ENCODE peak calls at places on chromosomes 6 and 20, in five cellular contexts. One of them, this sample, is unnamed.

GRCh38 chr6:79762370-79762769 is 131.2 kb downstream of the SH3BGRL2 start:
- DNase-seq in adrenal gland: no peak
- DNase-seq in heart right ventricle: no peak
- DNase-seq in BE2C: peak
- DNase-seq in PC-9: no peak
- DNase-seq in this sample: no peak

GRCh38 chr6:3797231-3798200 is 46.0 kb upstream of the PXDC1 start:
- DNase-seq in heart right ventricle: no peak
- DNase-seq in PC-9: no peak
- DNase-seq in adrenal gland: no peak
- DNase-seq in BE2C: no peak
- DNase-seq in this sample: no peak

GRCh38 chr6:121437861-121438651 is 2.6 kb downstream of the GJA1 start:
- DNase-seq in adrenal gland: no peak
- DNase-seq in BE2C: no peak
- DNase-seq in PC-9: peak
- DNase-seq in heart right ventricle: peak
- DNase-seq in this sample: no peak

GRCh38 chr6:144480518-144480917 is 195.4 kb downstream of the UTRN start:
- DNase-seq in BE2C: no peak
- DNase-seq in PC-9: no peak
- DNase-seq in adrenal gland: no peak
- DNase-seq in heart right ventricle: no peak
- DNase-seq in this sample: no peak

GRCh38 chr20:57655812-57656161 is 35.6 kb upstream of the ZBP1 start:
- DNase-seq in PC-9: no peak
- DNase-seq in adrenal gland: no peak
- DNase-seq in BE2C: no peak
- DNase-seq in heart right ventricle: no peak
- DNase-seq in this sample: peak

GRCh38 chr6:166389119-166389518 is 6.4 kb upstream of the MPC1 start:
- DNase-seq in heart right ventricle: no peak
- DNase-seq in PC-9: no peak
- DNase-seq in adrenal gland: no peak
- DNase-seq in BE2C: no peak
- DNase-seq in this sample: no peak

GRCh38 chr6:43683708-43684455 is 3.7 kb downstream of the MRPS18A start:
- DNase-seq in adrenal gland: no peak
- DNase-seq in heart right ventricle: no peak
- DNase-seq in BE2C: no peak
- DNase-seq in PC-9: no peak
- DNase-seq in this sample: no peak

GRCh38 chr20:11581271-11581670 is 336.4 kb upstream of the BTBD3 start:
- DNase-seq in PC-9: no peak
- DNase-seq in heart right ventricle: no peak
- DNase-seq in adrenal gland: no peak
- DNase-seq in BE2C: no peak
- DNase-seq in this sample: no peak

GRCh38 chr6:148837941-148838340 is 91.1 kb downstream of the UST start:
- DNase-seq in adrenal gland: no peak
- DNase-seq in PC-9: peak
- DNase-seq in heart right ventricle: no peak
- DNase-seq in BE2C: no peak
- DNase-seq in this sample: no peak

GRCh38 chr20:53089866-53090265 is 117.7 kb downstream of the TSHZ2 start:
- DNase-seq in BE2C: no peak
- DNase-seq in heart right ventricle: no peak
- DNase-seq in adrenal gland: no peak
- DNase-seq in PC-9: no peak
- DNase-seq in this sample: no peak

GRCh38 chr6:25601797-25602679 is 50.0 kb upstream of the SCGN start:
- DNase-seq in PC-9: no peak
- DNase-seq in adrenal gland: no peak
- DNase-seq in BE2C: no peak
- DNase-seq in heart right ventricle: no peak
- DNase-seq in this sample: no peak

GRCh38 chr6:169902070-169902469 is 150.6 kb downstream of the ERMARD start:
- DNase-seq in PC-9: no peak
- DNase-seq in adrenal gland: no peak
- DNase-seq in BE2C: no peak
- DNase-seq in heart right ventricle: no peak
- DNase-seq in this sample: no peak

GRCh38 chr20:51042657-51043247 is 19.8 kb upstream of the KCNG1 start:
- DNase-seq in adrenal gland: no peak
- DNase-seq in heart right ventricle: no peak
- DNase-seq in PC-9: no peak
- DNase-seq in BE2C: no peak
- DNase-seq in this sample: no peak

GRCh38 chr20:63090682-63091571 is 84.2 kb upstream of the BHLHE23 start:
- DNase-seq in BE2C: peak
- DNase-seq in PC-9: peak
- DNase-seq in heart right ventricle: peak
- DNase-seq in adrenal gland: peak
- DNase-seq in this sample: peak

GRCh38 chr6:18388942-18389341 is 1.8 kb downstream of the RNF144B start:
- DNase-seq in adrenal gland: no peak
- DNase-seq in heart right ventricle: no peak
- DNase-seq in BE2C: no peak
- DNase-seq in PC-9: no peak
- DNase-seq in this sample: no peak

GRCh38 chr6:25266425-25267135 is 12.6 kb upstream of the CARMIL1 start:
- DNase-seq in BE2C: no peak
- DNase-seq in heart right ventricle: no peak
- DNase-seq in PC-9: no peak
- DNase-seq in adrenal gland: no peak
- DNase-seq in this sample: no peak

GRCh38 chr6:63214816-63215215 is 3.5 kb downstream of the FKBP1C start:
- DNase-seq in heart right ventricle: no peak
- DNase-seq in adrenal gland: no peak
- DNase-seq in PC-9: no peak
- DNase-seq in BE2C: no peak
- DNase-seq in this sample: no peak

GRCh38 chr6:36235309-36235708 is 34.6 kb upstream of the PNPLA1 start:
- DNase-seq in BE2C: no peak
- DNase-seq in PC-9: no peak
- DNase-seq in adrenal gland: no peak
- DNase-seq in heart right ventricle: no peak
- DNase-seq in this sample: no peak

GRCh38 chr6:118558811-118559217 is 10.7 kb downstream of the PLN start:
- DNase-seq in heart right ventricle: no peak
- DNase-seq in PC-9: no peak
- DNase-seq in BE2C: no peak
- DNase-seq in adrenal gland: no peak
- DNase-seq in this sample: no peak

GRCh38 chr6:41536884-41537347 is 9.3 kb upstream of the FOXP4 start:
- DNase-seq in heart right ventricle: peak
- DNase-seq in BE2C: peak
- DNase-seq in PC-9: peak
- DNase-seq in adrenal gland: peak
- DNase-seq in this sample: no peak

GRCh38 chr20:62885046-62885445 is 23.4 kb upstream of the TCFL5 start:
- DNase-seq in adrenal gland: no peak
- DNase-seq in PC-9: no peak
- DNase-seq in BE2C: no peak
- DNase-seq in heart right ventricle: no peak
- DNase-seq in this sample: no peak

GRCh38 chr6:135093578-135093977 is 39.0 kb upstream of the HBS1L start:
- DNase-seq in PC-9: no peak
- DNase-seq in heart right ventricle: no peak
- DNase-seq in adrenal gland: no peak
- DNase-seq in BE2C: no peak
- DNase-seq in this sample: no peak

GRCh38 chr6:148869589-148869988 is 122.8 kb downstream of the UST start:
- DNase-seq in heart right ventricle: no peak
- DNase-seq in PC-9: peak
- DNase-seq in adrenal gland: peak
- DNase-seq in BE2C: no peak
- DNase-seq in this sample: no peak

GRCh38 chr20:35311409-35311808 is 19.2 kb upstream of the FAM83C start:
- DNase-seq in BE2C: no peak
- DNase-seq in heart right ventricle: no peak
- DNase-seq in PC-9: peak
- DNase-seq in adrenal gland: no peak
- DNase-seq in this sample: no peak

GRCh38 chr6:150588862-150589499 is 10.7 kb upstream of the PLEKHG1 start:
- DNase-seq in heart right ventricle: no peak
- DNase-seq in PC-9: no peak
- DNase-seq in adrenal gland: no peak
- DNase-seq in BE2C: no peak
- DNase-seq in this sample: no peak

GRCh38 chr6:124057448-124057847 is 253.8 kb downstream of the NKAIN2 start:
- DNase-seq in heart right ventricle: no peak
- DNase-seq in adrenal gland: no peak
- DNase-seq in BE2C: no peak
- DNase-seq in PC-9: no peak
- DNase-seq in this sample: no peak

GRCh38 chr6:93684339-93684738 is 265.0 kb upstream of the EPHA7 start:
- DNase-seq in heart right ventricle: no peak
- DNase-seq in adrenal gland: no peak
- DNase-seq in BE2C: no peak
- DNase-seq in PC-9: peak
- DNase-seq in this sample: no peak

GRCh38 chr6:7910298-7910653 is 312 bp downstream of the TXNDC5 start:
- DNase-seq in adrenal gland: no peak
- DNase-seq in PC-9: no peak
- DNase-seq in BE2C: no peak
- DNase-seq in heart right ventricle: no peak
- DNase-seq in this sample: no peak

GRCh38 chr6:69865126-69865525 is 1.2 kb upstream of the COL19A1 start:
- DNase-seq in BE2C: no peak
- DNase-seq in adrenal gland: no peak
- DNase-seq in heart right ventricle: no peak
- DNase-seq in PC-9: no peak
- DNase-seq in this sample: no peak

GRCh38 chr6:33668914-33669313 is 42.6 kb downstream of the UQCC2 start:
- DNase-seq in BE2C: no peak
- DNase-seq in heart right ventricle: no peak
- DNase-seq in adrenal gland: no peak
- DNase-seq in PC-9: peak
- DNase-seq in this sample: no peak

GRCh38 chr6:118567974-118568373 is 19.9 kb downstream of the PLN start:
- DNase-seq in PC-9: no peak
- DNase-seq in adrenal gland: no peak
- DNase-seq in BE2C: no peak
- DNase-seq in heart right ventricle: no peak
- DNase-seq in this sample: no peak

GRCh38 chr20:57203986-57204385 is 62.5 kb downstream of the BMP7 start:
- DNase-seq in adrenal gland: no peak
- DNase-seq in BE2C: no peak
- DNase-seq in heart right ventricle: no peak
- DNase-seq in PC-9: no peak
- DNase-seq in this sample: no peak

GRCh38 chr20:63279931-63280330 is 7.3 kb downstream of the ARFGAP1 start:
- DNase-seq in PC-9: no peak
- DNase-seq in BE2C: no peak
- DNase-seq in adrenal gland: no peak
- DNase-seq in heart right ventricle: peak
- DNase-seq in this sample: peak

GRCh38 chr6:34484899-34485298 is 19.0 kb downstream of the PACSIN1 start:
- DNase-seq in adrenal gland: no peak
- DNase-seq in BE2C: no peak
- DNase-seq in PC-9: peak
- DNase-seq in heart right ventricle: no peak
- DNase-seq in this sample: no peak

DNA sequence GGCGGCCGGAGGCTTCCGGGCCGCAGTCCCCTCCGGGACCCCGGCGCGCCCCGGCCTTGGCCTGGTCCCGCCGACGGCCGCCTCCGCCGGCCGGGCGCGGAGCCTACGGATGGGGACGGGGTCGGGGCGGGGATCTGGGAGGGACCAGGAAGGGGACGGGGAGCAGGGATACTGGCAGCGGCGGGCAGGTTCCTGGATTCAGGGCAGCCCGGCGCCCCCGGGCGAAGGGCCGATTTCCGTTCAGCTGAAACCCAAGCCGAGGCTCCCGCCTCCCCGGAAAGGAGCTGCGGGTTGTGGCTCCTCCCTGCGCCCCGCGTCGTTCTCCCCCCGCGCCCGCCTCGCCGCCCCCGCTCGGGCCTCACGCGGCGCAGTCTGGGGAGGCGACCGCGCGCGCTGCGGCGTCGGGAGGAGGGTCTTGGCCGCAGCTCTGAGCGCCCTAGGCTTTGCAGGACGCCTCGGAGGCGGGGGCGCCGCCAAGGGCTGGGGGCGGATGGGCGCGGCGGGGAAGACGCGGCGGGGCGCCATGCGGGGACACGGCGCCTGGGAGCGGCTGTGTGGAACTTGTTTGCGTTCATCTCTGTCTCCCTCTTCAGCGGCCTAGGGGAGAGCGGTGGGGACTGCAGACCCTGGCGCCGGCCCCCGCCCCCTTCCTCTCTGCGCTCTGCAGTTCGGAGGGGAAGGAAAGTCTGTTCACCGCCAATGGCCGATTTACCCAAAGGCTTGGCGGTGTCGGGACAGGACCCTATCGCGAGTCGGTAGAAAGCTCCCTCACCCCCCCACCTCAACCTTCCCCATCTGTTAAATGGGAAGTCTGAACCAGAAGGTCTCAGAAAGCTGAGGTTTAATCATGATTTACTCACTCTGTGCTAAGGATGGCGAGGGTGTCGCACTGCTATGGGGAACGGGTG is 22.7 kb upstream of the TMEM181 start:
- DNase-seq in adrenal gland: peak
- DNase-seq in BE2C: peak
- DNase-seq in PC-9: no peak
- DNase-seq in heart right ventricle: no peak
- DNase-seq in this sample: no peak
- H3K4me3 ChIP-seq in adrenal gland: no peak
- H3K4me3 ChIP-seq in BE2C: peak
- H3K4me3 ChIP-seq in PC-9: no peak
- H3K4me3 ChIP-seq in heart right ventricle: peak
- H3K4me3 ChIP-seq in this sample: peak

GRCh38 chr6:107819976-107820551 is 4.0 kb downstream of the SCML4 start:
- DNase-seq in PC-9: no peak
- DNase-seq in BE2C: peak
- DNase-seq in heart right ventricle: no peak
- DNase-seq in adrenal gland: peak
- DNase-seq in this sample: no peak
- H3K4me3 ChIP-seq in PC-9: no peak
- H3K4me3 ChIP-seq in BE2C: peak
- H3K4me3 ChIP-seq in heart right ventricle: no peak
- H3K4me3 ChIP-seq in adrenal gland: no peak
- H3K4me3 ChIP-seq in this sample: peak

GRCh38 chr20:41038149-41038877 is 9.7 kb downstream of the TOP1 start:
- DNase-seq in heart right ventricle: no peak
- DNase-seq in BE2C: no peak
- DNase-seq in adrenal gland: no peak
- DNase-seq in PC-9: no peak
- DNase-seq in this sample: no peak
- H3K4me3 ChIP-seq in heart right ventricle: no peak
- H3K4me3 ChIP-seq in BE2C: no peak
- H3K4me3 ChIP-seq in adrenal gland: no peak
- H3K4me3 ChIP-seq in PC-9: no peak
- H3K4me3 ChIP-seq in this sample: no peak

DNA sequence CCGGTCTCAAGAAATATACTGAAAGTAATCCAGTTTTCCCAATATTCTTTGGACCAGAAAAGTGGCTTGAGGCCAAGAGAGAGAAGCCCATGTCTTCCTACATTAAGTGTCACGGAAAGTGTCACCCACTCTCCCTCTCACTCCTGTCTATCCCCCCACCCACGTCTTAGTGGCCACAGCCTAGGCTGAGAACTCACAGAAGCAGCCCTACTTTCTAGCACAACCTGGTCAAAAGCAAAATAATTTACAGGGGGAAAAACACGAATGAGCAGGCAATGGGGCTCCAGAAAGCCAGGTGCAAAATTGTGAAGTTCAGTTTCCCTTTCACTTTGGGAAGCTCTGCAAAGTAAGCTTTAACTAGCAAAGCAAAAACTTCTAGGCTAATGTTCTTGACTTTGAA is 118.0 kb downstream of the OPRM1 start:
- DNase-seq in adrenal gland: no peak
- DNase-seq in PC-9: no peak
- DNase-seq in BE2C: no peak
- DNase-seq in heart right ventricle: no peak
- DNase-seq in this sample: no peak
- H3K4me3 ChIP-seq in adrenal gland: no peak
- H3K4me3 ChIP-seq in PC-9: no peak
- H3K4me3 ChIP-seq in BE2C: no peak
- H3K4me3 ChIP-seq in heart right ventricle: no peak
- H3K4me3 ChIP-seq in this sample: peak